ENCODE peak calls at places on chromosomes 2 and 18, in five cellular contexts. One of them, this sample, is unnamed.

GRCh38 chr2:173205375-173205774 is 129.7 kb downstream of the MAP3K20 start:
- DNase-seq in HepG2: no peak
- DNase-seq in A549: no peak
- DNase-seq in SK-N-SH: no peak
- DNase-seq in IMR-90: peak; percentile 28
- DNase-seq in this sample: no peak

GRCh38 chr18:31671951-31672350 is 12.4 kb downstream of the B4GALT6 start:
- DNase-seq in IMR-90: no peak
- DNase-seq in A549: no peak
- DNase-seq in HepG2: no peak
- DNase-seq in SK-N-SH: peak; percentile 51
- DNase-seq in this sample: no peak

GRCh38 chr2:28399946-28400345 is 7.3 kb downstream of the FOSL2 start:
- DNase-seq in IMR-90: no peak
- DNase-seq in SK-N-SH: no peak
- DNase-seq in HepG2: no peak
- DNase-seq in A549: no peak
- DNase-seq in this sample: no peak

GRCh38 chr18:34153711-34154110 is 71.0 kb downstream of the NOL4 start:
- DNase-seq in IMR-90: peak; percentile 16
- DNase-seq in SK-N-SH: peak; percentile 14
- DNase-seq in HepG2: peak; percentile 23
- DNase-seq in A549: no peak
- DNase-seq in this sample: no peak

GRCh38 chr2:9693138-9693520 is 62.3 kb upstream of the YWHAQ start:
- DNase-seq in A549: no peak
- DNase-seq in HepG2: no peak
- DNase-seq in SK-N-SH: no peak
- DNase-seq in IMR-90: peak; percentile 48
- DNase-seq in this sample: no peak

GRCh38 chr2:146579154-146579930 is 1265.5 kb upstream of the ACVR2A start:
- DNase-seq in SK-N-SH: no peak
- DNase-seq in IMR-90: peak; percentile 77
- DNase-seq in A549: peak; percentile 4
- DNase-seq in HepG2: peak; percentile 44
- DNase-seq in this sample: no peak

GRCh38 chr18:21053127-21053526 is 58.5 kb downstream of the ROCK1 start:
- DNase-seq in A549: peak; percentile 18
- DNase-seq in IMR-90: peak; percentile 90
- DNase-seq in SK-N-SH: no peak
- DNase-seq in HepG2: peak; percentile 69
- DNase-seq in this sample: no peak

GRCh38 chr2:226953826-226954225 is 118.0 kb downstream of the RHBDD1 start:
- DNase-seq in SK-N-SH: no peak
- DNase-seq in A549: no peak
- DNase-seq in HepG2: no peak
- DNase-seq in IMR-90: no peak
- DNase-seq in this sample: no peak

GRCh38 chr18:77320960-77321559 is 71.4 kb downstream of the GALR1 start:
- DNase-seq in SK-N-SH: no peak
- DNase-seq in IMR-90: no peak
- DNase-seq in HepG2: no peak
- DNase-seq in A549: no peak
- DNase-seq in this sample: no peak

GRCh38 chr2:43538034-43538670 is 57.7 kb downstream of the THADA start:
- DNase-seq in SK-N-SH: no peak
- DNase-seq in IMR-90: no peak
- DNase-seq in HepG2: no peak
- DNase-seq in A549: no peak
- DNase-seq in this sample: no peak

GRCh38 chr2:122481717-122482116 is 726.3 kb downstream of the TSN start:
- DNase-seq in SK-N-SH: no peak
- DNase-seq in IMR-90: no peak
- DNase-seq in A549: no peak
- DNase-seq in HepG2: no peak
- DNase-seq in this sample: no peak

GRCh38 chr2:10451819-10452218 is 3.7 kb upstream of the ODC1 start:
- DNase-seq in SK-N-SH: no peak
- DNase-seq in IMR-90: no peak
- DNase-seq in HepG2: no peak
- DNase-seq in A549: no peak
- DNase-seq in this sample: no peak

GRCh38 chr2:191501390-191502168 is 176.4 kb upstream of the NABP1 start:
- DNase-seq in SK-N-SH: peak; percentile 48
- DNase-seq in HepG2: peak; percentile 35
- DNase-seq in A549: peak; percentile 33
- DNase-seq in IMR-90: peak; percentile 70
- DNase-seq in this sample: peak; percentile 37

GRCh38 chr2:166042768-166043390 is 84.9 kb downstream of the SCN1A start:
- DNase-seq in HepG2: no peak
- DNase-seq in A549: no peak
- DNase-seq in SK-N-SH: no peak
- DNase-seq in IMR-90: peak; percentile 17
- DNase-seq in this sample: no peak

GRCh38 chr2:1747065-1747941 is 3.0 kb upstream of the PXDN start:
- DNase-seq in A549: no peak
- DNase-seq in HepG2: no peak
- DNase-seq in SK-N-SH: no peak
- DNase-seq in IMR-90: no peak
- DNase-seq in this sample: no peak

GRCh38 chr2:204655101-204655500 is 109.8 kb downstream of the PARD3B start:
- DNase-seq in IMR-90: peak; percentile 77
- DNase-seq in SK-N-SH: no peak
- DNase-seq in A549: no peak
- DNase-seq in HepG2: no peak
- DNase-seq in this sample: no peak

GRCh38 chr2:160372585-160372984 is 121.0 kb downstream of the RBMS1 start:
- DNase-seq in A549: no peak
- DNase-seq in SK-N-SH: no peak
- DNase-seq in IMR-90: peak; percentile 77
- DNase-seq in HepG2: no peak
- DNase-seq in this sample: no peak

GRCh38 chr2:232876071-232876977 is 6.3 kb downstream of the SNORC start:
- DNase-seq in SK-N-SH: peak; percentile 88
- DNase-seq in A549: peak; percentile 47
- DNase-seq in HepG2: no peak
- DNase-seq in IMR-90: no peak
- DNase-seq in this sample: no peak

GRCh38 chr2:15948704-15948957 is 8.3 kb downstream of the MYCN start:
- DNase-seq in SK-N-SH: no peak
- DNase-seq in IMR-90: no peak
- DNase-seq in A549: no peak
- DNase-seq in HepG2: no peak
- DNase-seq in this sample: no peak

GRCh38 chr2:25712455-25712854 is 39.1 kb upstream of the DTNB start:
- DNase-seq in A549: no peak
- DNase-seq in IMR-90: no peak
- DNase-seq in SK-N-SH: no peak
- DNase-seq in HepG2: no peak
- DNase-seq in this sample: no peak

GRCh38 chr18:75530548-75531211 is 103.2 kb upstream of the SMIM21 start:
- DNase-seq in IMR-90: peak; percentile 22
- DNase-seq in HepG2: no peak
- DNase-seq in SK-N-SH: no peak
- DNase-seq in A549: no peak
- DNase-seq in this sample: no peak

GRCh38 chr2:29700560-29700959 is 220.8 kb downstream of the ALK start:
- DNase-seq in A549: no peak
- DNase-seq in SK-N-SH: no peak
- DNase-seq in HepG2: no peak
- DNase-seq in IMR-90: peak; percentile 76
- DNase-seq in this sample: no peak

GRCh38 chr2:9346885-9347284 is 76.4 kb downstream of the ITGB1BP1 start:
- DNase-seq in HepG2: no peak
- DNase-seq in IMR-90: no peak
- DNase-seq in SK-N-SH: no peak
- DNase-seq in A549: no peak
- DNase-seq in this sample: no peak

GRCh38 chr18:64091526-64091925 is 57.4 kb downstream of the LINC00305 start:
- DNase-seq in SK-N-SH: no peak
- DNase-seq in HepG2: no peak
- DNase-seq in A549: no peak
- DNase-seq in IMR-90: no peak
- DNase-seq in this sample: no peak

GRCh38 chr2:141341444-141341843 is 789.4 kb downstream of the LRP1B start:
- DNase-seq in A549: no peak
- DNase-seq in IMR-90: peak; percentile 99
- DNase-seq in HepG2: no peak
- DNase-seq in SK-N-SH: no peak
- DNase-seq in this sample: no peak

GRCh38 chr2:177753682-177754475 is 318.7 kb downstream of the PDE11A start:
- DNase-seq in SK-N-SH: peak; percentile 41
- DNase-seq in HepG2: no peak
- DNase-seq in IMR-90: peak; percentile 82
- DNase-seq in A549: peak; percentile 18
- DNase-seq in this sample: peak; percentile 24

GRCh38 chr2:64629329-64629781 is 24.4 kb downstream of the SERTAD2 start:
- DNase-seq in IMR-90: no peak
- DNase-seq in A549: no peak
- DNase-seq in SK-N-SH: no peak
- DNase-seq in HepG2: no peak
- DNase-seq in this sample: no peak
- TF ChIP-seq RAD21 in IMR-90: no peak
- TF ChIP-seq RAD21 in A549: no peak
- TF ChIP-seq RAD21 in SK-N-SH: no peak
- TF ChIP-seq RAD21 in HepG2: no peak
- TF ChIP-seq RAD21 in this sample: no peak

GRCh38 chr2:38743672-38744398 is 7.3 kb downstream of the SRSF7 start:
- DNase-seq in IMR-90: no peak
- DNase-seq in HepG2: no peak
- DNase-seq in SK-N-SH: no peak
- DNase-seq in A549: no peak
- DNase-seq in this sample: no peak
- TF ChIP-seq RAD21 in IMR-90: no peak
- TF ChIP-seq RAD21 in HepG2: no peak
- TF ChIP-seq RAD21 in SK-N-SH: no peak
- TF ChIP-seq RAD21 in A549: no peak
- TF ChIP-seq RAD21 in this sample: no peak

GRCh38 chr18:48575658-48576453 is 37.0 kb downstream of the CTIF start:
- DNase-seq in IMR-90: no peak
- DNase-seq in SK-N-SH: no peak
- DNase-seq in HepG2: peak; percentile 92
- DNase-seq in A549: no peak
- DNase-seq in this sample: no peak
- TF ChIP-seq RAD21 in IMR-90: no peak
- TF ChIP-seq RAD21 in SK-N-SH: no peak
- TF ChIP-seq RAD21 in HepG2: no peak
- TF ChIP-seq RAD21 in A549: no peak
- TF ChIP-seq RAD21 in this sample: no peak

DNA sequence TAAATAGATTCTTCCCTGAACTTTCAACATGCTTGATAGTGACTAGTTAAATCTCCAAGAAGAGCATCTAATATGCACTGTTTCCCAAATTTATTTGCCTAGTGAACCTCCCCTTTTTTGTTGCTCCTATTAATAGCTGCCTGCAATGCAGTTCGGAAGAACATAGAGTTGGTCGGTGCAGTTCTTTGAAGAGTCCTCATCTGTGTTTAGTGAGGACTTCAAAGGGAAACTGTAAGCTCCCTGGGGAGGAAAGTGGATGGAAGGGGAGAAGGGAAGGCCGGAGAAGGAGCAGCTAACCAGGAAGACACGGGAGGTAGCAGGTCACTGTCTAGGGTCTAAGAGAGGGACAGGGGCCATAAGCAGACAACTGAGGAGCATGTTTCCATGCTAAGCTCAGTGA is 48.9 kb upstream of the ANXA4 start:
- DNase-seq in HepG2: peak; percentile 56
- DNase-seq in IMR-90: no peak
- DNase-seq in A549: no peak
- DNase-seq in SK-N-SH: no peak
- DNase-seq in this sample: no peak
- TF ChIP-seq RAD21 in HepG2: no peak
- TF ChIP-seq RAD21 in IMR-90: no peak
- TF ChIP-seq RAD21 in A549: no peak
- TF ChIP-seq RAD21 in SK-N-SH: no peak
- TF ChIP-seq RAD21 in this sample: no peak

GRCh38 chr2:85215074-85216050 is 82.2 kb downstream of the TCF7L1 start:
- DNase-seq in HepG2: peak; percentile 27
- DNase-seq in A549: no peak
- DNase-seq in IMR-90: peak; percentile 93
- DNase-seq in SK-N-SH: peak; percentile 87
- DNase-seq in this sample: no peak
- TF ChIP-seq RAD21 in HepG2: no peak
- TF ChIP-seq RAD21 in A549: no peak
- TF ChIP-seq RAD21 in IMR-90: peak; percentile 6
- TF ChIP-seq RAD21 in SK-N-SH: peak; percentile 3
- TF ChIP-seq RAD21 in this sample: peak; percentile 17

GRCh38 chr2:111705711-111706323 is 178.2 kb downstream of the ANAPC1 start:
- DNase-seq in IMR-90: peak; percentile 97
- DNase-seq in A549: peak; percentile 25
- DNase-seq in SK-N-SH: no peak
- DNase-seq in HepG2: peak; percentile 69
- DNase-seq in this sample: peak; percentile 86
- TF ChIP-seq RAD21 in IMR-90: no peak
- TF ChIP-seq RAD21 in A549: no peak
- TF ChIP-seq RAD21 in SK-N-SH: no peak
- TF ChIP-seq RAD21 in HepG2: no peak
- TF ChIP-seq RAD21 in this sample: no peak

This sample was measured in HCT116.